ENCODE peak calls at places on chromosomes 1 and 21, in eight cellular contexts. K, A, U, Q, E, C, Z and W are unnamed samples.

GRCh38 chr1:57124768-57125446 is 159.1 kb upstream of the C8B start:
- DNase-seq in K (no peak), A (no peak), U (peak), Q (no peak), E (peak), C (no peak), Z (peak), W (no peak)

GRCh38 chr1:19918057-19918456 is 5.4 kb downstream of the PLA2G2E start:
- DNase-seq in K (peak), A (peak), U (peak), Q (peak), E (peak), C (peak), Z (peak), W (peak)

GRCh38 chr1:189970331-189971230 is 507.1 kb downstream of the BRINP3 start:
- DNase-seq in K (no peak), A (no peak), U (no peak), Q (no peak), E (peak), C (no peak), Z (no peak), W (no peak)

GRCh38 chr1:40058453-40059291 is 18.1 kb downstream of the CAP1 start:
- DNase-seq in K (peak), A (no peak), U (no peak), Q (no peak), E (peak), C (peak), Z (no peak), W (no peak)

GRCh38 chr1:175479521-175480342 is 263.7 kb downstream of the TNR start:
- DNase-seq in K (no peak), A (no peak), U (peak), Q (no peak), E (peak), C (no peak), Z (no peak), W (no peak)

GRCh38 chr1:98653186-98653585 is 8.3 kb upstream of the SNX7 start:
- DNase-seq in K (no peak), A (no peak), U (no peak), Q (peak), E (peak), C (no peak), Z (peak), W (no peak)

GRCh38 chr1:6447818-6448748 is 17.9 kb downstream of the TNFRSF25 start:
- DNase-seq in K (no peak), A (peak), U (no peak), Q (no peak), E (no peak), C (peak), Z (no peak), W (peak)

GRCh38 chr1:204887846-204888245 is 17.2 kb downstream of the NFASC start:
- DNase-seq in K (no peak), A (no peak), U (no peak), Q (no peak), E (no peak), C (no peak), Z (no peak), W (no peak)

GRCh38 chr1:56671542-56671941 is 26.4 kb downstream of the PRKAA2 start:
- DNase-seq in K (no peak), A (no peak), U (no peak), Q (no peak), E (no peak), C (no peak), Z (no peak), W (no peak)

GRCh38 chr21:24076179-24076578 is 1531.1 kb downstream of the MRPL39 start:
- DNase-seq in K (peak), A (no peak), U (no peak), Q (no peak), E (peak), C (no peak), Z (peak), W (no peak)

GRCh38 chr1:76381450-76382108 is 307.0 kb downstream of the ST6GALNAC3 start:
- DNase-seq in K (no peak), A (no peak), U (peak), Q (no peak), E (peak), C (no peak), Z (peak), W (no peak)

GRCh38 chr1:222792744-222793143 is 22.1 kb upstream of the DISP1 start:
- DNase-seq in K (peak), A (no peak), U (peak), Q (no peak), E (peak), C (peak), Z (peak), W (peak)

GRCh38 chr1:214900590-214900989 is 181.9 kb upstream of the KCNK2 start:
- DNase-seq in K (no peak), A (no peak), U (no peak), Q (no peak), E (no peak), C (no peak), Z (no peak), W (no peak)

GRCh38 chr1:116737855-116738318 is 16.3 kb upstream of the CD2 start:
- DNase-seq in K (no peak), A (no peak), U (no peak), Q (no peak), E (no peak), C (no peak), Z (no peak), W (peak)

GRCh38 chr1:246837418-246838117 is 94.2 kb downstream of the AHCTF1 start:
- DNase-seq in K (no peak), A (no peak), U (no peak), Q (no peak), E (peak), C (no peak), Z (peak), W (no peak)

GRCh38 chr1:228045871-228046270 is 36.6 kb upstream of the ARF1 start:
- DNase-seq in K (no peak), A (peak), U (no peak), Q (no peak), E (no peak), C (no peak), Z (no peak), W (no peak)

GRCh38 chr1:115829023-115829674 is 11.8 kb downstream of the NHLH2 start:
- DNase-seq in K (no peak), A (no peak), U (peak), Q (peak), E (peak), C (peak), Z (peak), W (no peak)

GRCh38 chr1:221683681-221684080 is 58.2 kb downstream of the DUSP10 start:
- DNase-seq in K (no peak), A (no peak), U (peak), Q (peak), E (no peak), C (no peak), Z (no peak), W (no peak)

GRCh38 chr1:99621340-99621901 is 24.5 kb upstream of the PALMD start:
- DNase-seq in K (no peak), A (no peak), U (no peak), Q (peak), E (peak), C (no peak), Z (peak), W (no peak)

GRCh38 chr1:216723274-216723780 is at the start of gene ESRRG:
- DNase-seq in K (no peak), A (peak), U (no peak), Q (no peak), E (peak), C (peak), Z (peak), W (no peak)

GRCh38 chr1:54053745-54054437 is 483 bp downstream of the TCEANC2 start:
- DNase-seq in K (peak), A (no peak), U (peak), Q (peak), E (no peak), C (no peak), Z (peak), W (no peak)

GRCh38 chr1:225762444-225762843 is 15.2 kb upstream of the SRP9 start:
- DNase-seq in K (no peak), A (no peak), U (peak), Q (peak), E (peak), C (peak), Z (peak), W (no peak)

GRCh38 chr1:43274125-43274803 is 4.5 kb downstream of the TMEM125 start:
- DNase-seq in K (peak), A (peak), U (peak), Q (peak), E (peak), C (no peak), Z (peak), W (peak)

GRCh38 chr1:245802941-245803665 is 648.3 kb downstream of the KIF26B start:
- DNase-seq in K (no peak), A (no peak), U (peak), Q (peak), E (peak), C (no peak), Z (no peak), W (peak)

GRCh38 chr1:203871114-203871875 is 9.9 kb downstream of the SNRPE start:
- DNase-seq in K (peak), A (peak), U (peak), Q (peak), E (peak), C (peak), Z (peak), W (peak)

GRCh38 chr1:32877211-32878110 is 6.7 kb upstream of the FNDC5 start:
- DNase-seq in K (no peak), A (no peak), U (no peak), Q (peak), E (no peak), C (no peak), Z (no peak), W (no peak)

GRCh38 chr1:111221633-111222286 is 5.8 kb upstream of the CHI3L2 start:
- DNase-seq in K (no peak), A (no peak), U (no peak), Q (no peak), E (peak), C (no peak), Z (peak), W (peak)

GRCh38 chr1:90573736-90574135 is 143.4 kb downstream of the BARHL2 start:
- DNase-seq in K (no peak), A (no peak), U (no peak), Q (no peak), E (no peak), C (no peak), Z (no peak), W (no peak)

GRCh38 chr1:109933856-109934711 is 23.4 kb downstream of the CSF1 start:
- DNase-seq in K (peak), A (no peak), U (peak), Q (peak), E (peak), C (peak), Z (peak), W (no peak)

GRCh38 chr1:28163496-28164120 is 12.9 kb downstream of the PTAFR start:
- DNase-seq in K (no peak), A (no peak), U (no peak), Q (peak), E (peak), C (no peak), Z (peak), W (no peak)

GRCh38 chr1:178534137-178534868 is 21.4 kb downstream of the TEX35 start:
- DNase-seq in K (no peak), A (no peak), U (no peak), Q (no peak), E (no peak), C (no peak), Z (no peak), W (no peak)

GRCh38 chr1:99613716-99614115 is 32.2 kb upstream of the PALMD start:
- DNase-seq in K (peak), A (no peak), U (peak), Q (peak), E (peak), C (no peak), Z (peak), W (no peak)

GRCh38 chr1:54652172-54652571 is 10.6 kb downstream of the MROH7 start:
- DNase-seq in K (no peak), A (no peak), U (no peak), Q (peak), E (no peak), C (no peak), Z (no peak), W (no peak)

GRCh38 chr1:152086785-152087184 is 2.1 kb downstream of the TCHHL1 start:
- DNase-seq in K (no peak), A (no peak), U (no peak), Q (no peak), E (no peak), C (no peak), Z (no peak), W (no peak)

GRCh38 chr1:37189111-37189510 is 154.8 kb upstream of the GRIK3 start:
- DNase-seq in K (no peak), A (no peak), U (no peak), Q (no peak), E (no peak), C (no peak), Z (no peak), W (peak)

DNA sequence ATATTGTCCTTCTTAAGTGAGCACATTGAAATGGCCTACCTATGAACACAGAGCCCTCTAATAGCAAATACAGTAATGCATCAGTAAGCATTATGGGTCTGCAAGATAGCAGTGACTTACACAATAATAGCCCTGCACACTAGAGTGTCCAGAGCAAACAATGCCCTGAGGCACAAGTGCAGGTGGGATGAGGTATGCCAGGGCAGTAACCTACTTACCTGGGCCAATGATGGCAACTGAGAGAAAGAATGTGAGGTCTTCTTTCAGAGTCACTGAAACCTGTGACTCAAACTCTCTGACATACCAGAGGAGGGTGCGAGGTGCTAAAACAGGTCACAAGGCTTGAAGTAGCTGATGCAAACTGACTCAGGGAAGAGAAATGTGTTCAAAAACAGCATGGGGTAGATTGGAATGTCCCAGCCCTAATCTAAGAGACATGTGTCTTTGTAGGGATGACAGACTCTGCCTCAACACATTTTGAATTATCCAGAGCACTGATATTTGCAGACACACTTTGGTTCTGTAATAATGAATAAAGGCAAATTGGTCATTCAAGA is 168.5 kb upstream of the RUNX1 start:
- DNase-seq in K (no peak), A (peak), U (peak), Q (peak), E (peak), C (peak), Z (peak), W (no peak)
- H3K4me2 ChIP-seq in K (no peak), A (no peak), U (peak), Q (peak), E (no peak), C (no peak), Z (no peak), W (no peak)

GRCh38 chr1:200082329-200082728 is 54.8 kb downstream of the NR5A2 start:
- DNase-seq in K (peak), A (no peak), U (peak), Q (no peak), E (no peak), C (no peak), Z (peak), W (no peak)
- H2AFZ ChIP-seq in K (no peak), A (no peak), U (no peak), Q (no peak), E (no peak), C (no peak), Z (no peak), W (no peak)

GRCh38 chr1:236103646-236104218 is 38.6 kb upstream of the GPR137B start:
- DNase-seq in K (peak), A (peak), U (peak), Q (peak), E (peak), C (peak), Z (peak), W (peak)
- H3K4me2 ChIP-seq in K (no peak), A (no peak), U (no peak), Q (peak), E (peak), C (no peak), Z (no peak), W (no peak)

DNA sequence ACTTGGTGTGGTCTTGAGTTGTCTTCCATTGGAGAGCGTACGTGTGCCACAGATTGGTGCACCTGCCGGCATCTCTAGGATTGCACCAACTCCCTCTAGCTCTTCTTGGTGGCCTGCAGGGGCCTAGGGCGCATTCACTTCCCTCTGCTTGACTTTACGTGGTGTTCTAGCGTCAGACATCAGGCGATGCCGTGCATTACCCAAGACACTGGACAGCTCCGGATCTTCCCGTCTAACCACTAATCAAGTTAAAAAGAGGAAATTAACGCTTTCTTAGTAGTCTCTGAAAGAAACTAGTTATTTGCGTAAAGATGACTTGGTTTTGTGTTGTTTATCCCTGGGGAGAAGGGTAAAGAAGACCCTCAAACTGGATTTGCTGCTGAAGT is 510 bp upstream of the IL10RB start:
- DNase-seq in K (no peak), A (peak), U (peak), Q (no peak), E (no peak), C (peak), Z (peak), W (peak)
- H2AFZ ChIP-seq in K (peak), A (no peak), U (peak), Q (peak), E (peak), C (peak), Z (peak), W (no peak)

DNA sequence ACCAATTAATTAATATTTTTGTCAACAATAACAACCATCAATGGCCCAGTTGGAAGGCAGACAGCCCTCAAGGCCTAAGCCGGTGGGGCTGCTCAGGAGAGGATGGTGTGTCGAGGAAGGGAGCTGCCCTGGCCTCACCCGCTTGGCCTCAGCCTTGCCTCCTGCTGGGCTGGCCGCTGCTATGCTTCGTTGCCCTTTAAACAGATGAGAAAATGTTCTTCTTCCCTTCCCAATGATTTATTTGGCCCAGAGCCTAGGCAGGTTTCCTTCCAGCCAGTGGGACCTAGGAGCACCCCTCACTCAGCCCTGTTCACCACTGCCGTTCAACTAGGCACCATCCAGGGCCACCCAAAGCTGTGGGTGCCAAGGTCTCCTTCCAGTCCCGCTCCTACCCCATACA is 3.1 kb upstream of the ADGRB2 start:
- DNase-seq in K (no peak), A (no peak), U (no peak), Q (no peak), E (no peak), C (no peak), Z (no peak), W (no peak)
- H3K4me2 ChIP-seq in K (no peak), A (no peak), U (no peak), Q (no peak), E (no peak), C (no peak), Z (no peak), W (no peak)

GRCh38 chr1:169762699-169763098 is 28.8 kb upstream of the SELE start:
- DNase-seq in K (no peak), A (no peak), U (no peak), Q (no peak), E (no peak), C (no peak), Z (no peak), W (no peak)

GRCh38 chr1:169768161-169768560 is 26.5 kb downstream of the METTL18 start:
- DNase-seq in K (no peak), A (no peak), U (no peak), Q (no peak), E (no peak), C (no peak), Z (no peak), W (no peak)

GRCh38 chr1:169764919-169765318 is 29.8 kb downstream of the METTL18 start:
- DNase-seq in K (no peak), A (no peak), U (no peak), Q (no peak), E (no peak), C (no peak), Z (no peak), W (no peak)

GRCh38 chr1:169765580-169766331 is 29.0 kb downstream of the METTL18 start:
- DNase-seq in K (no peak), A (no peak), U (no peak), Q (no peak), E (no peak), C (no peak), Z (no peak), W (no peak)
- H2AFZ ChIP-seq in K (no peak), A (no peak), U (no peak), Q (no peak), E (no peak), C (peak), Z (no peak), W (no peak)

DNA sequence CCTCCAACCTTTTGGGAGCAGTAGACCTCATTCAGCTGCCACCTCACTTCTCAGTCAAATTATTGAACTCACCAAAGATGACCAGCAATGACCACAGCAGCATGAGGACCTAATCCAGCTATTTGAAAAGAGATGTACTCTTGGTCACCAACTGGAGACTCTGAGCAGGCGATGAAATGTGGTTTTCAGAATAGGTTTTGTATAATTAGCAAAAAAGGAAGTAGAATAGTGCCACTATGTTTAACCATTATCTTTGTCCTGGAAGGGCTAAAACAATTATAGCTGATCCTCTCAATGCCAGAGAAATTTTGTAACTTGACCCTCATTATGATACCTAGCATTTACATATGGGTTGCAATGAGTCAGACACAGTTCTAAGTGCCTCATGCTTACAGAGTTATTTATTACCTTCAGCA is at the start of gene FCRL2:
- DNase-seq in K (no peak), A (no peak), U (no peak), Q (no peak), E (no peak), C (no peak), Z (no peak), W (peak)
- H3K4me2 ChIP-seq in K (no peak), A (no peak), U (no peak), Q (no peak), E (no peak), C (no peak), Z (no peak), W (peak)

GRCh38 chr21:45001134-45002095 is 61.6 kb downstream of the SLX9 start:
- DNase-seq in K (peak), A (no peak), U (peak), Q (peak), E (peak), C (no peak), Z (peak), W (no peak)
- H2AFZ ChIP-seq in K (peak), A (no peak), U (peak), Q (peak), E (no peak), C (no peak), Z (peak), W (no peak)

DNA sequence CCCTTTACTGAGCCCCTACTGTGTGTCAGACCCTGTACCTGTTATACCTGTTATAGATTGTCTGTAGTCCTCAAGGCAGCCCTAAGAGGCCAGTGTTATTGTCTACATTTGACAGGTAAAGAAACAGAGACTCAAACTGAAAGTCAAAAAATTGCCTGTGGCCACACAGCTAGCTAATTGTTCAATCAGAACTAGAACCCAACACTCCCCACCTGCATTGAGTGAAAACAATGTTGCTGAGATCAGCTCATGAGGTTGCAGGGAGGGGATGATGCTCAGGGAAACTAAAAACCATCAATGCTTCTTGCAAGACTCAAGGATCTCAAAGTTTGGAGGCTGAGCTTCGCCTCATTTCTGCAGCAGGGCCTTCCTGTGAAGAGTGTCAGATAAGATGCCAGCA is 109.5 kb upstream of the LMO4 start:
- DNase-seq in K (no peak), A (no peak), U (no peak), Q (peak), E (no peak), C (no peak), Z (no peak), W (no peak)
- H3K4me2 ChIP-seq in K (no peak), A (no peak), U (no peak), Q (no peak), E (no peak), C (no peak), Z (no peak), W (no peak)

GRCh38 chr1:108502624-108503023 is 52.5 kb downstream of the NBPF6 start:
- DNase-seq in K (no peak), A (no peak), U (peak), Q (peak), E (peak), C (no peak), Z (peak), W (no peak)
- H2AFZ ChIP-seq in K (no peak), A (no peak), U (peak), Q (peak), E (no peak), C (no peak), Z (no peak), W (no peak)